ENCODE peak calls at places on chromosome 1, in eight cellular contexts. One of them, this sample, is unnamed.
A peak's percentile ranks its signal among the peaks of the same experiment; 100 is the strongest.

GRCh38 chr1:67290236-67290635 is 17.4 kb upstream of the IL12RB2 start:
- DNase-seq in ascending aorta: no peak
- DNase-seq in brain microvascular endothelial cell: no peak
- DNase-seq in astrocyte of the spinal cord: no peak
- DNase-seq in endothelial cell: no peak
- DNase-seq in coronary artery: no peak
- DNase-seq in lower leg skin: no peak
- DNase-seq in AG04449: no peak
- DNase-seq in this sample: no peak

GRCh38 chr1:55970711-55971110 is 608.7 kb downstream of the PLPP3 start:
- DNase-seq in ascending aorta: no peak
- DNase-seq in brain microvascular endothelial cell: no peak
- DNase-seq in astrocyte of the spinal cord: peak; percentile 73
- DNase-seq in endothelial cell: no peak
- DNase-seq in coronary artery: no peak
- DNase-seq in lower leg skin: no peak
- DNase-seq in AG04449: peak; percentile 63
- DNase-seq in this sample: no peak

GRCh38 chr1:27435566-27436203 is 43.3 kb downstream of the GPR3 start:
- DNase-seq in ascending aorta: no peak
- DNase-seq in brain microvascular endothelial cell: no peak
- DNase-seq in astrocyte of the spinal cord: no peak
- DNase-seq in endothelial cell: no peak
- DNase-seq in coronary artery: no peak
- DNase-seq in lower leg skin: no peak
- DNase-seq in AG04449: no peak
- DNase-seq in this sample: no peak

GRCh38 chr1:24202987-24203386 is 15.9 kb upstream of the IFNLR1 start:
- DNase-seq in ascending aorta: no peak
- DNase-seq in brain microvascular endothelial cell: no peak
- DNase-seq in astrocyte of the spinal cord: no peak
- DNase-seq in endothelial cell: no peak
- DNase-seq in coronary artery: no peak
- DNase-seq in lower leg skin: no peak
- DNase-seq in AG04449: no peak
- DNase-seq in this sample: no peak

GRCh38 chr1:7317888-7318287 is 453.2 kb upstream of the VAMP3 start:
- DNase-seq in ascending aorta: no peak
- DNase-seq in brain microvascular endothelial cell: no peak
- DNase-seq in astrocyte of the spinal cord: no peak
- DNase-seq in endothelial cell: no peak
- DNase-seq in coronary artery: no peak
- DNase-seq in lower leg skin: no peak
- DNase-seq in AG04449: no peak
- DNase-seq in this sample: no peak

GRCh38 chr1:55626326-55626725 is 411.2 kb upstream of the USP24 start:
- DNase-seq in ascending aorta: no peak
- DNase-seq in brain microvascular endothelial cell: no peak
- DNase-seq in astrocyte of the spinal cord: no peak
- DNase-seq in endothelial cell: no peak
- DNase-seq in coronary artery: no peak
- DNase-seq in lower leg skin: peak; percentile 26
- DNase-seq in AG04449: no peak
- DNase-seq in this sample: no peak

GRCh38 chr1:17661546-17662157 is 93.5 kb upstream of the ACTL8 start:
- DNase-seq in ascending aorta: no peak
- DNase-seq in brain microvascular endothelial cell: peak; percentile 64
- DNase-seq in astrocyte of the spinal cord: peak; percentile 46
- DNase-seq in endothelial cell: peak; percentile 88
- DNase-seq in coronary artery: no peak
- DNase-seq in lower leg skin: peak; percentile 28
- DNase-seq in AG04449: no peak
- DNase-seq in this sample: peak; percentile 84

GRCh38 chr1:226575436-226576390 is 27.1 kb downstream of the STUM start:
- DNase-seq in ascending aorta: no peak
- DNase-seq in brain microvascular endothelial cell: no peak
- DNase-seq in astrocyte of the spinal cord: no peak
- DNase-seq in endothelial cell: no peak
- DNase-seq in coronary artery: no peak
- DNase-seq in lower leg skin: no peak
- DNase-seq in AG04449: no peak
- DNase-seq in this sample: no peak

GRCh38 chr1:233998926-233999325 is 94.5 kb downstream of the SLC35F3 start:
- DNase-seq in ascending aorta: no peak
- DNase-seq in brain microvascular endothelial cell: no peak
- DNase-seq in astrocyte of the spinal cord: no peak
- DNase-seq in endothelial cell: no peak
- DNase-seq in coronary artery: no peak
- DNase-seq in lower leg skin: no peak
- DNase-seq in AG04449: no peak
- DNase-seq in this sample: no peak

GRCh38 chr1:53141487-53142055 is 867 bp downstream of the SLC1A7 start:
- DNase-seq in ascending aorta: no peak
- DNase-seq in brain microvascular endothelial cell: no peak
- DNase-seq in astrocyte of the spinal cord: no peak
- DNase-seq in endothelial cell: no peak
- DNase-seq in coronary artery: peak; percentile 53
- DNase-seq in lower leg skin: no peak
- DNase-seq in AG04449: no peak
- DNase-seq in this sample: no peak

GRCh38 chr1:211196880-211197279 is 62.3 kb upstream of the RCOR3 start:
- DNase-seq in ascending aorta: no peak
- DNase-seq in brain microvascular endothelial cell: no peak
- DNase-seq in astrocyte of the spinal cord: no peak
- DNase-seq in endothelial cell: no peak
- DNase-seq in coronary artery: no peak
- DNase-seq in lower leg skin: no peak
- DNase-seq in AG04449: no peak
- DNase-seq in this sample: no peak

GRCh38 chr1:63454269-63454668 is 68.8 kb downstream of the ITGB3BP start:
- DNase-seq in ascending aorta: no peak
- DNase-seq in brain microvascular endothelial cell: no peak
- DNase-seq in astrocyte of the spinal cord: peak; percentile 23
- DNase-seq in endothelial cell: no peak
- DNase-seq in coronary artery: no peak
- DNase-seq in lower leg skin: no peak
- DNase-seq in AG04449: no peak
- DNase-seq in this sample: no peak
- TF ChIP-seq CTCF in ascending aorta: no peak
- TF ChIP-seq CTCF in brain microvascular endothelial cell: peak; percentile 24
- TF ChIP-seq CTCF in astrocyte of the spinal cord: peak; percentile 37
- TF ChIP-seq CTCF in endothelial cell: no peak
- TF ChIP-seq CTCF in coronary artery: no peak
- TF ChIP-seq CTCF in lower leg skin: no peak
- TF ChIP-seq CTCF in AG04449: peak; percentile 3
- TF ChIP-seq CTCF in this sample: no peak

GRCh38 chr1:1001631-1002300 is 1.9 kb upstream of the HES4 start:
- DNase-seq in ascending aorta: peak; percentile 89
- DNase-seq in brain microvascular endothelial cell: no peak
- DNase-seq in astrocyte of the spinal cord: peak; percentile 46
- DNase-seq in endothelial cell: peak; percentile 92
- DNase-seq in coronary artery: no peak
- DNase-seq in lower leg skin: no peak
- DNase-seq in AG04449: no peak
- DNase-seq in this sample: peak; percentile 75
- TF ChIP-seq CTCF in ascending aorta: peak; percentile 99
- TF ChIP-seq CTCF in brain microvascular endothelial cell: peak; percentile 65
- TF ChIP-seq CTCF in astrocyte of the spinal cord: peak; percentile 69
- TF ChIP-seq CTCF in endothelial cell: peak; percentile 90
- TF ChIP-seq CTCF in coronary artery: peak; percentile 96
- TF ChIP-seq CTCF in lower leg skin: no peak
- TF ChIP-seq CTCF in AG04449: peak; percentile 88
- TF ChIP-seq CTCF in this sample: peak; percentile 86

GRCh38 chr1:224640018-224640417 is 23.9 kb downstream of the CNIH3 start:
- DNase-seq in ascending aorta: no peak
- DNase-seq in brain microvascular endothelial cell: no peak
- DNase-seq in astrocyte of the spinal cord: no peak
- DNase-seq in endothelial cell: no peak
- DNase-seq in coronary artery: no peak
- DNase-seq in lower leg skin: no peak
- DNase-seq in AG04449: no peak
- DNase-seq in this sample: no peak

GRCh38 chr1:224639426-224639975 is 23.4 kb downstream of the CNIH3 start:
- DNase-seq in ascending aorta: no peak
- DNase-seq in brain microvascular endothelial cell: no peak
- DNase-seq in astrocyte of the spinal cord: no peak
- DNase-seq in endothelial cell: no peak
- DNase-seq in coronary artery: no peak
- DNase-seq in lower leg skin: no peak
- DNase-seq in AG04449: no peak
- DNase-seq in this sample: no peak

GRCh38 chr1:224643653-224644052 is 27.5 kb downstream of the CNIH3 start:
- DNase-seq in ascending aorta: no peak
- DNase-seq in brain microvascular endothelial cell: no peak
- DNase-seq in astrocyte of the spinal cord: no peak
- DNase-seq in endothelial cell: no peak
- DNase-seq in coronary artery: no peak
- DNase-seq in lower leg skin: no peak
- DNase-seq in AG04449: no peak
- DNase-seq in this sample: no peak

GRCh38 chr1:224640587-224640986 is 24.5 kb downstream of the CNIH3 start:
- DNase-seq in ascending aorta: no peak
- DNase-seq in brain microvascular endothelial cell: no peak
- DNase-seq in astrocyte of the spinal cord: no peak
- DNase-seq in endothelial cell: no peak
- DNase-seq in coronary artery: no peak
- DNase-seq in lower leg skin: no peak
- DNase-seq in AG04449: no peak
- DNase-seq in this sample: no peak

GRCh38 chr1:224641030-224641429 is 24.9 kb downstream of the CNIH3 start:
- DNase-seq in ascending aorta: no peak
- DNase-seq in brain microvascular endothelial cell: no peak
- DNase-seq in astrocyte of the spinal cord: no peak
- DNase-seq in endothelial cell: no peak
- DNase-seq in coronary artery: no peak
- DNase-seq in lower leg skin: no peak
- DNase-seq in AG04449: no peak
- DNase-seq in this sample: no peak
- TF ChIP-seq CTCF in ascending aorta: no peak
- TF ChIP-seq CTCF in brain microvascular endothelial cell: peak; percentile 31
- TF ChIP-seq CTCF in astrocyte of the spinal cord: peak; percentile 2
- TF ChIP-seq CTCF in endothelial cell: no peak
- TF ChIP-seq CTCF in coronary artery: no peak
- TF ChIP-seq CTCF in lower leg skin: no peak
- TF ChIP-seq CTCF in AG04449: no peak
- TF ChIP-seq CTCF in this sample: no peak

DNA sequence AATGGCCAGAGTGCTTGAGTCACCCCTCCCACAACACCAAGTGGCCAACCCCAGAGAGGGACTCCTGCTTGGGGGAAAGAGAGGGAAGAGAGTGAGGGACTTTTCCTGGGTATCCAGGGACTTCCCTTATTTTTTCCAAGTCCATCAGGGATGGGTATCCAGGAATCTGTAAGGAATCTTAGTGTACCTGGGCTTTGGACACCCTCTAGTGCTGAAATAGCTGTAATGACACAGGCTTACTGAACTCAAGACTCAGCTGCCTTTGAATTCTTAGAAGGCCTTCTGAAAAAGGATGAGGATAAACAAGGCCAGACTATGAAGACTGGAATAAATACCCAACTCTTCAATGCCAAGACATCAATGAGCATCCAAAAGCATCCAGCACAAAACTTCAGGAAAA is 12.0 kb downstream of the TSHB start:
- DNase-seq in ascending aorta: no peak
- DNase-seq in brain microvascular endothelial cell: no peak
- DNase-seq in astrocyte of the spinal cord: peak; percentile 5
- DNase-seq in endothelial cell: no peak
- DNase-seq in coronary artery: no peak
- DNase-seq in lower leg skin: no peak
- DNase-seq in AG04449: no peak
- DNase-seq in this sample: no peak
- TF ChIP-seq CTCF in ascending aorta: no peak
- TF ChIP-seq CTCF in brain microvascular endothelial cell: peak; percentile 48
- TF ChIP-seq CTCF in astrocyte of the spinal cord: peak; percentile 23
- TF ChIP-seq CTCF in endothelial cell: no peak
- TF ChIP-seq CTCF in coronary artery: no peak
- TF ChIP-seq CTCF in lower leg skin: no peak
- TF ChIP-seq CTCF in AG04449: no peak
- TF ChIP-seq CTCF in this sample: no peak

DNA sequence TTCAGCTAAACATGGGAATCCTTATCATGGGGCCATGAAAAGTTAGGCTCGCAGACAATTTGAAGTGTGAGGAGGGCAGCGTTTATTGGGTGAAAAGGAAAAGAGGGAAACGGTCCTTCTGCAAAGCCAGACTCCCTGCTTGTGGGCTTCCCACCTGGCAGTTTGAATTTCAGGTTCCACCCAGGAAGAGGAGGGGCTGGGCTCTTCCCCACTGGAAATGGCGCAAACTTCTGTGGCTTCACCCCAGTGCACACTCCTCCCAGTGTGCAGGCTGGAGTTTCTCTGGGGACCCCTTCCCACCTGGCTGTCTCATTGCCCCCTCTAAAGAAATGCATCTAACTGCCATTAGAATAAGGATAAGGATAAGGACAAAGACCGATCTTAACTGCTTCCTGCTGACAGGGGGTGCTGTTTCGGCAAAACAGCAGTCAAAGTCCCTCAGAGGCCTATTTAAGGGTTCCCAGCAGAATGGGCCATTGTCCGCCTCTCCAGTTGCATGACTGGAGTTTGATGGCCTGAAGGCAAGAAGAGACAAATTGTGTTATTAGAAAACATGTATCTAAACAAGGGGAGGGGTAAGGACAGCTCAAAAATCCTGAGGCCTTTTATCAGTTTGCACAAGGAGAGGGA is 20.4 kb downstream of the AIM2 start:
- DNase-seq in ascending aorta: no peak
- DNase-seq in brain microvascular endothelial cell: no peak
- DNase-seq in astrocyte of the spinal cord: no peak
- DNase-seq in endothelial cell: no peak
- DNase-seq in coronary artery: no peak
- DNase-seq in lower leg skin: no peak
- DNase-seq in AG04449: no peak
- DNase-seq in this sample: no peak
- TF ChIP-seq CTCF in ascending aorta: no peak
- TF ChIP-seq CTCF in brain microvascular endothelial cell: peak; percentile 41
- TF ChIP-seq CTCF in astrocyte of the spinal cord: no peak
- TF ChIP-seq CTCF in endothelial cell: no peak
- TF ChIP-seq CTCF in coronary artery: no peak
- TF ChIP-seq CTCF in lower leg skin: no peak
- TF ChIP-seq CTCF in AG04449: no peak
- TF ChIP-seq CTCF in this sample: no peak

DNA sequence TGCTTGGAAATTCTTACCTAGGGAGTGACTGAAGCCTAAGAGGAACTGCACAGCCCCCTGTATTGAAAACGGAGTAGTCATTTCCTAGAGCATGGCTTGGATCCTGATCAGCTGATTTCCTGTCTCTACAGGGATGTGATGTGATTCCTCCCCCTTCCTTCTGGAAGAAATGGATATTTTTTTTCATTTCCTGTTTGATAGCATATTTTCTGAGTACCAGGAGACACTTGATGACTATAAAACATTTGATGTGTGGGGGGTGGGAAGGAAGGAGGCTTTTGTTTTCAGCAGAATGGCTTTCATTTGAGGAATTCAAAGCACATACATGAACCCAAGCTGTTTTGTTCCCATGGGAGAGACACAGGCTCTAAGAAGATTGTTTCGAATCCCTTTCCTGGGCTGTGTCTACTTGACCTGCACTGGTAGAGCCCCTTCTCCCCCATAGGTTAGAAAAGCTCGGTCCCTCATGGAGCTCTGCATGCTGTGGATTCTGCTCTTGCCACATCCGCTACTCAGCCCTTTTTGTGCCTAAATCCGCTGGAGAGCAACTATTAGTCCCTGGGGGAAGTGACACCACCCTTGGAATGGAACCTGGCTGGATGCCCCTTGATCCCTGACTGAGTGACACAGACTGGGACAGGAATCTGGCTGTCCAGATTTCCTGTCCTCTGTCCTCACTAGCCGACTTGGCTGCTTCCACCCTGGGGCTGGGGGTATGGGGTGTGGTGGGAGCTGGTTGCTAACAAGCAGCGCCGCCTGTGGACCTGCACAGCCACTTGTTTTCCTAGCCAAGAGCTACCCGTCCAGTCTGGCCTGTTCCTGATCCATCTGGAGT is 71.8 kb upstream of the MACF1 start:
- DNase-seq in ascending aorta: peak; percentile 89
- DNase-seq in brain microvascular endothelial cell: peak; percentile 69
- DNase-seq in astrocyte of the spinal cord: peak; percentile 55
- DNase-seq in endothelial cell: peak; percentile 84
- DNase-seq in coronary artery: peak; percentile 92
- DNase-seq in lower leg skin: peak; percentile 68
- DNase-seq in AG04449: no peak
- DNase-seq in this sample: no peak
- TF ChIP-seq CTCF in ascending aorta: peak; percentile 29
- TF ChIP-seq CTCF in brain microvascular endothelial cell: peak; percentile 52
- TF ChIP-seq CTCF in astrocyte of the spinal cord: peak; percentile 31
- TF ChIP-seq CTCF in endothelial cell: peak; percentile 20
- TF ChIP-seq CTCF in coronary artery: no peak
- TF ChIP-seq CTCF in lower leg skin: no peak
- TF ChIP-seq CTCF in AG04449: no peak
- TF ChIP-seq CTCF in this sample: no peak